ENCODE peak calls at places on chromosomes 16 and 17, in four cellular contexts. One of them, this sample, is unnamed.

GRCh38 chr16:14365200-14365851 is 264.7 kb downstream of the PARN start:
- DNase-seq in left ventricle myocardium inferior: no peak
- DNase-seq in foreskin fibroblast: no peak
- DNase-seq in lung: no peak
- DNase-seq in this sample: no peak

GRCh38 chr17:9916108-9916507 is 11.0 kb upstream of the RCVRN start:
- DNase-seq in left ventricle myocardium inferior: peak
- DNase-seq in foreskin fibroblast: no peak
- DNase-seq in lung: no peak
- DNase-seq in this sample: no peak

GRCh38 chr17:42251115-42251514 is 25.1 kb downstream of the STAT5B start:
- DNase-seq in left ventricle myocardium inferior: no peak
- DNase-seq in foreskin fibroblast: peak
- DNase-seq in lung: no peak
- DNase-seq in this sample: no peak

GRCh38 chr16:89232107-89232506 is 14.6 kb downstream of the ZNF778 start:
- DNase-seq in left ventricle myocardium inferior: no peak
- DNase-seq in foreskin fibroblast: no peak
- DNase-seq in lung: no peak
- DNase-seq in this sample: no peak

GRCh38 chr17:38898291-38898679 is 27.1 kb upstream of the LASP1NB start:
- DNase-seq in left ventricle myocardium inferior: no peak
- DNase-seq in foreskin fibroblast: no peak
- DNase-seq in lung: no peak
- DNase-seq in this sample: no peak

GRCh38 chr16:86158688-86159360 is 259.9 kb downstream of the IRF8 start:
- DNase-seq in left ventricle myocardium inferior: no peak
- DNase-seq in foreskin fibroblast: no peak
- DNase-seq in lung: no peak
- DNase-seq in this sample: no peak

GRCh38 chr17:60252459-60252858 is 102.7 kb downstream of the CA4 start:
- DNase-seq in left ventricle myocardium inferior: no peak
- DNase-seq in foreskin fibroblast: no peak
- DNase-seq in lung: no peak
- DNase-seq in this sample: no peak

GRCh38 chr17:8409966-8410881 is 12.6 kb upstream of the RNF222 start:
- DNase-seq in left ventricle myocardium inferior: peak
- DNase-seq in foreskin fibroblast: peak
- DNase-seq in lung: peak
- DNase-seq in this sample: peak

GRCh38 chr16:81940781-81941560 is 70.3 kb downstream of the SDR42E1 start:
- DNase-seq in left ventricle myocardium inferior: no peak
- DNase-seq in foreskin fibroblast: peak
- DNase-seq in lung: no peak
- DNase-seq in this sample: no peak

GRCh38 chr17:46000292-46000691 is 1.2 kb downstream of the STH start:
- DNase-seq in left ventricle myocardium inferior: no peak
- DNase-seq in foreskin fibroblast: no peak
- DNase-seq in lung: no peak
- DNase-seq in this sample: no peak